ENCODE peak calls at places on chromosome X, in seven cellular contexts. One of them, this sample, is unnamed.

GRCh38 chrX:103520391-103520790 is 1.1 kb upstream of the RAB40A start:
- DNase-seq in nephron progenitor cell: no peak
- DNase-seq in AG08396: peak
- DNase-seq in CD4-positive, CD25-positive, alpha-beta regulatory T cell: no peak
- DNase-seq in A172: no peak
- DNase-seq in iris pigment epithelial cell: no peak
- DNase-seq in Caki2: no peak
- DNase-seq in this sample: no peak

GRCh38 chrX:86210772-86211171 is 62.5 kb downstream of the DACH2 start:
- DNase-seq in nephron progenitor cell: no peak
- DNase-seq in AG08396: no peak
- DNase-seq in CD4-positive, CD25-positive, alpha-beta regulatory T cell: no peak
- DNase-seq in A172: no peak
- DNase-seq in iris pigment epithelial cell: no peak
- DNase-seq in Caki2: no peak
- DNase-seq in this sample: no peak

GRCh38 chrX:33339219-33339618 is 127.9 kb upstream of the DMD start:
- DNase-seq in nephron progenitor cell: no peak
- DNase-seq in AG08396: no peak
- DNase-seq in CD4-positive, CD25-positive, alpha-beta regulatory T cell: no peak
- DNase-seq in A172: no peak
- DNase-seq in iris pigment epithelial cell: peak
- DNase-seq in Caki2: no peak
- DNase-seq in this sample: no peak

GRCh38 chrX:88135735-88136134 is 611.3 kb upstream of the CPXCR1 start:
- DNase-seq in nephron progenitor cell: no peak
- DNase-seq in AG08396: no peak
- DNase-seq in CD4-positive, CD25-positive, alpha-beta regulatory T cell: no peak
- DNase-seq in A172: no peak
- DNase-seq in iris pigment epithelial cell: peak
- DNase-seq in Caki2: peak
- DNase-seq in this sample: no peak

GRCh38 chrX:51407520-51408409 is 75.1 kb downstream of the NUDT10 start:
- DNase-seq in nephron progenitor cell: no peak
- DNase-seq in AG08396: no peak
- DNase-seq in CD4-positive, CD25-positive, alpha-beta regulatory T cell: no peak
- DNase-seq in A172: no peak
- DNase-seq in iris pigment epithelial cell: no peak
- DNase-seq in Caki2: no peak
- DNase-seq in this sample: no peak

GRCh38 chrX:82765806-82766205 is 742.3 kb upstream of the POU3F4 start:
- DNase-seq in nephron progenitor cell: no peak
- DNase-seq in AG08396: no peak
- DNase-seq in CD4-positive, CD25-positive, alpha-beta regulatory T cell: no peak
- DNase-seq in A172: no peak
- DNase-seq in iris pigment epithelial cell: peak
- DNase-seq in Caki2: no peak
- DNase-seq in this sample: no peak

GRCh38 chrX:13029341-13029740 is 15.1 kb downstream of the FAM9C start:
- DNase-seq in nephron progenitor cell: no peak
- DNase-seq in AG08396: peak
- DNase-seq in CD4-positive, CD25-positive, alpha-beta regulatory T cell: no peak
- DNase-seq in A172: peak
- DNase-seq in iris pigment epithelial cell: peak
- DNase-seq in Caki2: peak
- DNase-seq in this sample: no peak

GRCh38 chrX:74080165-74080564 is 223.8 kb upstream of the ZCCHC13 start:
- DNase-seq in nephron progenitor cell: no peak
- DNase-seq in AG08396: no peak
- DNase-seq in CD4-positive, CD25-positive, alpha-beta regulatory T cell: no peak
- DNase-seq in A172: no peak
- DNase-seq in iris pigment epithelial cell: peak
- DNase-seq in Caki2: no peak
- DNase-seq in this sample: no peak

GRCh38 chrX:2708016-2708415 is 16.9 kb downstream of the CD99 start:
- DNase-seq in nephron progenitor cell: no peak
- DNase-seq in AG08396: no peak
- DNase-seq in CD4-positive, CD25-positive, alpha-beta regulatory T cell: no peak
- DNase-seq in A172: peak
- DNase-seq in iris pigment epithelial cell: no peak
- DNase-seq in Caki2: no peak
- DNase-seq in this sample: no peak

GRCh38 chrX:109940411-109940810 is 62.5 kb upstream of the TMEM164 start:
- DNase-seq in nephron progenitor cell: no peak
- DNase-seq in AG08396: no peak
- DNase-seq in CD4-positive, CD25-positive, alpha-beta regulatory T cell: no peak
- DNase-seq in A172: no peak
- DNase-seq in iris pigment epithelial cell: no peak
- DNase-seq in Caki2: no peak
- DNase-seq in this sample: no peak

GRCh38 chrX:148530464-148531077 is 30.2 kb downstream of the AFF2 start:
- DNase-seq in nephron progenitor cell: no peak
- DNase-seq in AG08396: no peak
- DNase-seq in CD4-positive, CD25-positive, alpha-beta regulatory T cell: no peak
- DNase-seq in A172: peak
- DNase-seq in iris pigment epithelial cell: peak
- DNase-seq in Caki2: no peak
- DNase-seq in this sample: peak

GRCh38 chrX:25860322-25860721 is 277.8 kb upstream of the MAGEB18 start:
- DNase-seq in nephron progenitor cell: no peak
- DNase-seq in AG08396: no peak
- DNase-seq in CD4-positive, CD25-positive, alpha-beta regulatory T cell: no peak
- DNase-seq in A172: no peak
- DNase-seq in iris pigment epithelial cell: no peak
- DNase-seq in Caki2: no peak
- DNase-seq in this sample: no peak

GRCh38 chrX:109274806-109275205 is 207.1 kb downstream of the GUCY2F start:
- DNase-seq in nephron progenitor cell: no peak
- DNase-seq in AG08396: no peak
- DNase-seq in CD4-positive, CD25-positive, alpha-beta regulatory T cell: no peak
- DNase-seq in A172: no peak
- DNase-seq in iris pigment epithelial cell: no peak
- DNase-seq in Caki2: no peak
- DNase-seq in this sample: no peak

GRCh38 chrX:78329486-78329885 is 2.1 kb upstream of the CYSLTR1 start:
- DNase-seq in nephron progenitor cell: no peak
- DNase-seq in AG08396: no peak
- DNase-seq in CD4-positive, CD25-positive, alpha-beta regulatory T cell: no peak
- DNase-seq in A172: no peak
- DNase-seq in iris pigment epithelial cell: no peak
- DNase-seq in Caki2: no peak
- DNase-seq in this sample: no peak

GRCh38 chrX:41381685-41382084 is 47.7 kb downstream of the DDX3X start:
- DNase-seq in nephron progenitor cell: no peak
- DNase-seq in AG08396: peak
- DNase-seq in CD4-positive, CD25-positive, alpha-beta regulatory T cell: no peak
- DNase-seq in A172: peak
- DNase-seq in iris pigment epithelial cell: peak
- DNase-seq in Caki2: peak
- DNase-seq in this sample: no peak

GRCh38 chrX:1564750-1565683 is 26.4 kb upstream of the AKAP17A start:
- DNase-seq in nephron progenitor cell: no peak
- DNase-seq in AG08396: no peak
- DNase-seq in CD4-positive, CD25-positive, alpha-beta regulatory T cell: peak
- DNase-seq in A172: no peak
- DNase-seq in iris pigment epithelial cell: no peak
- DNase-seq in Caki2: no peak
- DNase-seq in this sample: no peak

GRCh38 chrX:68424719-68425118 is 8.6 kb downstream of the OPHN1 start:
- DNase-seq in nephron progenitor cell: no peak
- DNase-seq in AG08396: no peak
- DNase-seq in CD4-positive, CD25-positive, alpha-beta regulatory T cell: no peak
- DNase-seq in A172: no peak
- DNase-seq in iris pigment epithelial cell: no peak
- DNase-seq in Caki2: no peak
- DNase-seq in this sample: no peak

GRCh38 chrX:1305411-1305810 is 31.2 kb upstream of the IL3RA start:
- DNase-seq in nephron progenitor cell: no peak
- DNase-seq in AG08396: no peak
- DNase-seq in CD4-positive, CD25-positive, alpha-beta regulatory T cell: no peak
- DNase-seq in A172: no peak
- DNase-seq in iris pigment epithelial cell: no peak
- DNase-seq in Caki2: no peak
- DNase-seq in this sample: no peak

GRCh38 chrX:51694254-51694653 is 11.6 kb upstream of the CENPVL2 start:
- DNase-seq in nephron progenitor cell: no peak
- DNase-seq in AG08396: no peak
- DNase-seq in CD4-positive, CD25-positive, alpha-beta regulatory T cell: no peak
- DNase-seq in A172: no peak
- DNase-seq in iris pigment epithelial cell: no peak
- DNase-seq in Caki2: no peak
- DNase-seq in this sample: no peak

GRCh38 chrX:84710611-84711010 is 208.4 kb upstream of the HDX start:
- DNase-seq in nephron progenitor cell: no peak
- DNase-seq in AG08396: no peak
- DNase-seq in CD4-positive, CD25-positive, alpha-beta regulatory T cell: no peak
- DNase-seq in A172: no peak
- DNase-seq in iris pigment epithelial cell: no peak
- DNase-seq in Caki2: no peak
- DNase-seq in this sample: no peak

GRCh38 chrX:40122487-40122886 is 24.7 kb upstream of the BCOR start:
- DNase-seq in nephron progenitor cell: no peak
- DNase-seq in AG08396: no peak
- DNase-seq in CD4-positive, CD25-positive, alpha-beta regulatory T cell: no peak
- DNase-seq in A172: no peak
- DNase-seq in iris pigment epithelial cell: no peak
- DNase-seq in Caki2: no peak
- DNase-seq in this sample: no peak

GRCh38 chrX:43822015-43822414 is 60.2 kb downstream of the MAOB start:
- DNase-seq in nephron progenitor cell: no peak
- DNase-seq in AG08396: no peak
- DNase-seq in CD4-positive, CD25-positive, alpha-beta regulatory T cell: no peak
- DNase-seq in A172: peak
- DNase-seq in iris pigment epithelial cell: peak
- DNase-seq in Caki2: peak
- DNase-seq in this sample: no peak

GRCh38 chrX:155313766-155314165 is 20.6 kb downstream of the CLIC2 start:
- DNase-seq in nephron progenitor cell: no peak
- DNase-seq in AG08396: no peak
- DNase-seq in CD4-positive, CD25-positive, alpha-beta regulatory T cell: no peak
- DNase-seq in A172: peak
- DNase-seq in iris pigment epithelial cell: peak
- DNase-seq in Caki2: peak
- DNase-seq in this sample: no peak

GRCh38 chrX:63349307-63349706 is 1.8 kb downstream of the SPIN4 start:
- DNase-seq in nephron progenitor cell: no peak
- DNase-seq in AG08396: no peak
- DNase-seq in CD4-positive, CD25-positive, alpha-beta regulatory T cell: no peak
- DNase-seq in A172: no peak
- DNase-seq in iris pigment epithelial cell: no peak
- DNase-seq in Caki2: no peak
- DNase-seq in this sample: no peak

GRCh38 chrX:24156177-24156576 is 6.6 kb downstream of the ZFX start:
- DNase-seq in nephron progenitor cell: no peak
- DNase-seq in AG08396: no peak
- DNase-seq in CD4-positive, CD25-positive, alpha-beta regulatory T cell: no peak
- DNase-seq in A172: no peak
- DNase-seq in iris pigment epithelial cell: no peak
- DNase-seq in Caki2: no peak
- DNase-seq in this sample: no peak

GRCh38 chrX:111352424-111352823 is 59.6 kb downstream of the DCX start:
- DNase-seq in nephron progenitor cell: no peak
- DNase-seq in AG08396: peak
- DNase-seq in CD4-positive, CD25-positive, alpha-beta regulatory T cell: no peak
- DNase-seq in A172: no peak
- DNase-seq in iris pigment epithelial cell: peak
- DNase-seq in Caki2: no peak
- DNase-seq in this sample: no peak

GRCh38 chrX:40068048-40068447 is 29.7 kb downstream of the BCOR start:
- DNase-seq in nephron progenitor cell: no peak
- DNase-seq in AG08396: no peak
- DNase-seq in CD4-positive, CD25-positive, alpha-beta regulatory T cell: peak
- DNase-seq in A172: peak
- DNase-seq in iris pigment epithelial cell: no peak
- DNase-seq in Caki2: peak
- DNase-seq in this sample: no peak

GRCh38 chrX:100895365-100896075 is 21.4 kb upstream of the NOX1 start:
- DNase-seq in nephron progenitor cell: peak
- DNase-seq in AG08396: peak
- DNase-seq in CD4-positive, CD25-positive, alpha-beta regulatory T cell: peak
- DNase-seq in A172: peak
- DNase-seq in iris pigment epithelial cell: peak
- DNase-seq in Caki2: peak
- DNase-seq in this sample: peak

GRCh38 chrX:130975947-130976346 is 72.9 kb upstream of the ENOX2 start:
- DNase-seq in nephron progenitor cell: peak
- DNase-seq in AG08396: peak
- DNase-seq in CD4-positive, CD25-positive, alpha-beta regulatory T cell: peak
- DNase-seq in A172: peak
- DNase-seq in iris pigment epithelial cell: peak
- DNase-seq in Caki2: peak
- DNase-seq in this sample: peak

GRCh38 chrX:16528620-16529019 is 121.3 kb upstream of the S100G start:
- DNase-seq in nephron progenitor cell: no peak
- DNase-seq in AG08396: no peak
- DNase-seq in CD4-positive, CD25-positive, alpha-beta regulatory T cell: peak
- DNase-seq in A172: no peak
- DNase-seq in iris pigment epithelial cell: no peak
- DNase-seq in Caki2: no peak
- DNase-seq in this sample: peak

GRCh38 chrX:107678957-107679740 is 50.8 kb downstream of the PRPS1 start:
- DNase-seq in nephron progenitor cell: no peak
- DNase-seq in AG08396: no peak
- DNase-seq in CD4-positive, CD25-positive, alpha-beta regulatory T cell: peak
- DNase-seq in A172: peak
- DNase-seq in iris pigment epithelial cell: peak
- DNase-seq in Caki2: peak
- DNase-seq in this sample: peak

GRCh38 chrX:77953708-77954107 is 15.7 kb downstream of the PGAM4 start:
- DNase-seq in nephron progenitor cell: no peak
- DNase-seq in AG08396: no peak
- DNase-seq in CD4-positive, CD25-positive, alpha-beta regulatory T cell: no peak
- DNase-seq in A172: no peak
- DNase-seq in iris pigment epithelial cell: peak
- DNase-seq in Caki2: peak
- DNase-seq in this sample: no peak

GRCh38 chrX:48626401-48627298 is 29.4 kb downstream of the WDR13 start:
- DNase-seq in nephron progenitor cell: no peak
- DNase-seq in AG08396: no peak
- DNase-seq in CD4-positive, CD25-positive, alpha-beta regulatory T cell: no peak
- DNase-seq in A172: no peak
- DNase-seq in iris pigment epithelial cell: peak
- DNase-seq in Caki2: no peak
- DNase-seq in this sample: no peak

GRCh38 chrX:13366698-13367097 is 46.8 kb upstream of the ATXN3L start:
- DNase-seq in nephron progenitor cell: no peak
- DNase-seq in AG08396: no peak
- DNase-seq in CD4-positive, CD25-positive, alpha-beta regulatory T cell: no peak
- DNase-seq in A172: no peak
- DNase-seq in iris pigment epithelial cell: no peak
- DNase-seq in Caki2: no peak
- DNase-seq in this sample: no peak

This sample was measured in naive thymus-derived CD8-positive, alpha-beta T cell.